ENCODE peak calls at places on chromosomes 13 and 19, in six cellular contexts. B is mucosa of descending colon; L is fibroblast of villous mesenchyme; N is heart left ventricle; C is CD8-positive, alpha-beta T cell; K is bronchial epithelial cell. J is an unnamed sample.

GRCh38 chr19:47494211-47494547 is 10.2 kb upstream of the KPTN start:
- DNase-seq in B (no peak), L (no peak), K (no peak), N (no peak), C (no peak), J (no peak)

GRCh38 chr19:41871573-41872383 is 5.3 kb upstream of the CD79A start:
- DNase-seq in C (peak; percentile 54), B (peak; percentile 55), N (peak; percentile 45), K (no peak), L (no peak), J (no peak)

GRCh38 chr13:53238241-53238640 is 209.6 kb downstream of the OLFM4 start:
- DNase-seq in K (no peak), L (no peak), C (no peak), B (no peak), N (no peak), J (no peak)

GRCh38 chr13:52924241-52925148 is 76.1 kb upstream of the PCDH8 start:
- DNase-seq in N (no peak), K (no peak), L (no peak), B (no peak), C (no peak), J (no peak)

GRCh38 chr19:4764290-4764660 is 27.3 kb upstream of the FEM1A start:
- DNase-seq in L (no peak), B (no peak), K (no peak), N (no peak), C (no peak), J (no peak)

GRCh38 chr13:99577934-99578917 is 77.0 kb downstream of the TM9SF2 start:
- DNase-seq in C (no peak), L (peak; percentile 18), B (no peak), K (peak; percentile 29), N (no peak), J (peak; percentile 63)

GRCh38 chr13:70473912-70474311 is 365.7 kb upstream of the KLHL1 start:
- DNase-seq in L (no peak), C (no peak), N (no peak), K (no peak), B (no peak), J (no peak)

GRCh38 chr19:34336781-34337271 is 28.2 kb upstream of the GPI start:
- DNase-seq in N (no peak), C (peak; percentile 25), K (peak; percentile 37), B (peak; percentile 65), L (peak; percentile 48), J (peak; percentile 53)

GRCh38 chr19:12841094-12841493 is 2.8 kb downstream of the MAST1 start:
- DNase-seq in B (peak; percentile 32), C (no peak), K (no peak), N (no peak), L (peak; percentile 19), J (no peak)

GRCh38 chr19:40420766-40421467 is 4.9 kb downstream of the SERTAD1 start:
- DNase-seq in K (peak; percentile 75), B (peak; percentile 94), N (peak; percentile 96), L (peak; percentile 94), C (peak; percentile 59), J (peak; percentile 89)

GRCh38 chr19:13077233-13077632 is 25.4 kb downstream of the LYL1 start:
- DNase-seq in L (no peak), B (no peak), C (no peak), N (no peak), K (no peak), J (no peak)

GRCh38 chr13:47594833-47595232 is 406.2 kb downstream of the SUCLA2 start:
- DNase-seq in L (no peak), K (no peak), C (no peak), B (no peak), N (no peak), J (peak; percentile 35)

GRCh38 chr13:54373211-54373610 is 1344.6 kb downstream of the OLFM4 start:
- DNase-seq in C (no peak), L (no peak), K (no peak), B (no peak), N (no peak), J (no peak)

GRCh38 chr19:409006-409514 is at the start of gene C2CD4C:
- DNase-seq in B (peak; percentile 22), N (no peak), C (no peak), K (no peak), L (no peak), J (no peak)

GRCh38 chr19:28493881-28494280 is 719.1 kb downstream of the UQCRFS1 start:
- DNase-seq in L (no peak), N (no peak), K (no peak), B (no peak), C (no peak), J (no peak)

GRCh38 chr19:42111811-42112210 is 20.4 kb downstream of the POU2F2 start:
- DNase-seq in K (peak; percentile 93), N (no peak), B (no peak), C (no peak), L (no peak), J (peak; percentile 47)

GRCh38 chr13:73063166-73063565 is 4.4 kb downstream of the KLF5 start:
- DNase-seq in K (peak; percentile 74), N (no peak), L (no peak), B (no peak), C (no peak), J (no peak)

GRCh38 chr19:35013820-35014754 is 14.0 kb downstream of the GRAMD1A start:
- DNase-seq in N (no peak), K (no peak), L (no peak), B (peak; percentile 54), C (peak; percentile 59), J (peak; percentile 43)

GRCh38 chr13:41465215-41465907 is 8.0 kb downstream of the RGCC start:
- DNase-seq in C (peak; percentile 80), B (peak; percentile 68), L (peak; percentile 65), N (peak; percentile 71), K (peak; percentile 88), J (peak; percentile 81)

GRCh38 chr13:41461527-41462124 is 4.3 kb downstream of the RGCC start:
- DNase-seq in C (no peak), N (no peak), B (no peak), L (no peak), K (no peak), J (no peak)

GRCh38 chr13:41462427-41462826 is 5.1 kb downstream of the RGCC start:
- DNase-seq in K (no peak), B (no peak), N (no peak), C (no peak), L (no peak), J (no peak)

GRCh38 chr13:41465965-41466364 is 8.6 kb downstream of the RGCC start:
- DNase-seq in N (no peak), L (no peak), K (no peak), C (no peak), B (no peak), J (no peak)

DNA sequence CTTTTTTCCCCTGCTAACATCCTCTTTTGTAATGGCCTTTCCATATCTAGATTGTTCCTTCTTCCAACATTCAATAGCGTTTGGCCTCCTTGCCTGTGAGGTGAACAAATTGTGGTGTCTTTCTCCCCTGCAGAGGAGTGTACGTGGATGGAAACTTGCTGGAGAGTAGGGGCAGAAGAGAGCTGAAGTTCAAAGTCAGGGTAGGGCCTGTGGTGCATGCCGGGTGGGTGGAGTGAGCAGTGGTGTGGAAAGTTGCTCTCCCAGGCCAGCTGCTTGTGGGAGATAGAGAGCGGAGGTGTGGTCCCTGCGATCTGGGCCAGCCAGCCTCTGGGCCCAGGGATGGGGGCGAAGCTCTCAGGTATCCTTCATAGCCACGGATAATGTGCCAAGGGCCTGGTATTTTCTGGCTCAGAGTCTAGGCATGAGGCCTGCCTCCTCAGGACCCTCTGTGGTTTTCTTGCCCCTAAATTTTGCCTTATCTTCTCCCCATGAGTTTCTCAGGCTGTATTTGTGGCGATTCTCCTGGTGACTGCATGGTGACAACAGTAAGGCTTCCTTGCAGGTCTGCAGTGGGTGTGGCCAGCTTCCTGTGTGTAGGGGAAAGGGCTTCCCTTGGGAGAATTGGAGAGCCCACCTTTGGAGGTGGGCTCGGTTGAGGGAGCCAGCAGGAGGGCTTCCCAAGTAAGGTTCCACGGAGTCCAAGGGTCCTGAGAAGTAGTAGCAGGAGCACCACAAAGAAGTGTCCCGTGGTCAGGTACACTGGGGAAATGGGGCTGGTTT is 6.7 kb downstream of the RGCC start:
- DNase-seq in N (no peak), B (no peak), C (no peak), K (no peak), L (no peak), J (no peak)
- H3K4me3 ChIP-seq in N (peak overlapping the region; percentile 92), B (no peak overlapping the region), C (peak overlapping the region; percentile 56), K (no peak overlapping the region), L (no peak overlapping the region), J (no peak overlapping the region)

GRCh38 chr13:37046062-37046461 is 13.4 kb downstream of the SUPT20H start:
- DNase-seq in B (no peak), L (no peak), N (no peak), K (no peak), C (no peak), J (no peak)

GRCh38 chr13:37047032-37047431 is 12.5 kb downstream of the SUPT20H start:
- DNase-seq in B (no peak), K (no peak), C (no peak), L (no peak), N (no peak), J (no peak)

GRCh38 chr13:37047846-37048245 is 11.6 kb downstream of the SUPT20H start:
- DNase-seq in L (no peak), C (no peak), K (no peak), N (no peak), B (no peak), J (no peak)

GRCh38 chr13:37049810-37050209 is 9.7 kb downstream of the SUPT20H start:
- DNase-seq in B (no peak), C (no peak), N (no peak), K (no peak), L (no peak), J (no peak)
- TF ChIP-seq CTCF in B (no peak), C (no peak), N (no peak), K (no peak), L (no peak), J (peak; percentile 21)

GRCh38 chr13:100986571-100986970 is 312.0 kb upstream of the TMTC4 start:
- DNase-seq in B (no peak), L (no peak), N (no peak), K (no peak), C (no peak), J (no peak)

GRCh38 chr13:100987993-100988392 is 313.4 kb upstream of the TMTC4 start:
- DNase-seq in B (no peak), C (no peak), K (no peak), L (peak; percentile 36), N (no peak), J (peak; percentile 75)

GRCh38 chr13:100980171-100980570 is 305.6 kb upstream of the TMTC4 start:
- DNase-seq in B (no peak), L (no peak), N (no peak), K (no peak), C (no peak), J (peak; percentile 40)

GRCh38 chr13:100984349-100984748 is 309.8 kb upstream of the TMTC4 start:
- DNase-seq in N (no peak), C (no peak), L (no peak), B (no peak), K (no peak), J (peak; percentile 14)

DNA sequence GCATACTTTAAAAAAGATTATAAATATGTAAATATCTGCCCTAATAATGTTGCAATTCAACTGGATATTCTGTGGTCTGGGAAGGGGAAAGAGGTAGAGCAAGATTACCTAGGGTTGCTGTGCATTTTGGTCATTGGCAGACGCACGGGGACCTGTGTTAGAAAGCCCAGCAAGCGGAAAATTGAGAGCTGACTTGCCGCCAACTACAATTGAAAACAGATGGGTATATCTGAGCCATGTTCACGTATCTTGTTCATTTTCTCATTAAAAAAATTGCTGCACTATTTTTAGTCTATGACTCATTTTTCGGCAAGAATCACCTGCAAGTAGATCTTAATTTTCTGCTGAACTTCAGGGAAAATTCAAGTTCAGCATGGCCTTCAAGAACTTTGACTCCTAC is 308.5 kb upstream of the TMTC4 start:
- DNase-seq in N (no peak), K (no peak), C (no peak), B (no peak), L (peak; percentile 1), J (no peak)
- H3K4me3 ChIP-seq in N (no peak overlapping the region), K (no peak overlapping the region), C (no peak overlapping the region), B (no peak overlapping the region), L (no peak overlapping the region), J (no peak overlapping the region)

GRCh38 chr19:9354651-9355050 is 8.2 kb upstream of the ZNF177 start:
- DNase-seq in C (no peak), N (no peak), K (no peak), L (no peak), B (no peak), J (no peak)
- TF ChIP-seq CTCF in C (no peak), N (no peak), K (no peak), L (no peak), B (no peak), J (no peak)

J was measured in choroid plexus epithelial cell.